ENCODE peak calls at places on chromosomes 16 and 17, in six cellular contexts. V is tibial artery, E is AG04450, A is neural progenitor cell, T is H1, B is fibroblast of the aortic adventitia. G is an unnamed sample.

GRCh38 chr16:51198349-51198748 is 47.3 kb upstream of the SALL1 start:
- DNase-seq in E (no peak), V (no peak), T (no peak), A (no peak), B (no peak), G (no peak)

GRCh38 chr16:47644661-47645060 is 183.5 kb downstream of the PHKB start:
- DNase-seq in E (no peak), V (no peak), A (no peak), B (peak; percentile 31), T (no peak), G (no peak)

GRCh38 chr16:23847938-23848337 is 12.2 kb downstream of the PRKCB start:
- DNase-seq in A (no peak), T (no peak), V (no peak), E (no peak), B (no peak), G (no peak)

GRCh38 chr16:67104061-67104460 is 5.7 kb upstream of the PHAF1 start:
- DNase-seq in T (peak; percentile 64), B (peak; percentile 33), E (no peak), V (peak; percentile 32), A (peak; percentile 50), G (no peak)

GRCh38 chr17:5872831-5873230 is 197.3 kb upstream of the WSCD1 start:
- DNase-seq in V (no peak), A (no peak), T (no peak), E (no peak), B (no peak), G (no peak)

GRCh38 chr16:64730261-64730660 is 391.6 kb downstream of the CDH11 start:
- DNase-seq in E (no peak), V (no peak), T (no peak), A (no peak), B (no peak), G (no peak)

GRCh38 chr17:59067756-59068155 is 38.9 kb downstream of the TRIM37 start:
- DNase-seq in B (no peak), T (no peak), A (no peak), E (no peak), V (no peak), G (no peak)

GRCh38 chr17:77184474-77184873 is 43.7 kb downstream of the SEC14L1 start:
- DNase-seq in T (no peak), V (no peak), A (no peak), E (no peak), B (peak; percentile 21), G (no peak)

GRCh38 chr17:12566281-12567002 is 99.2 kb upstream of the MYOCD start:
- DNase-seq in B (no peak), A (peak; percentile 21), V (no peak), T (no peak), E (no peak), G (no peak)

GRCh38 chr17:64402469-64402868 is 11.8 kb upstream of the PECAM1 start:
- DNase-seq in E (no peak), B (no peak), T (no peak), V (peak; percentile 13), A (no peak), G (no peak)

GRCh38 chr17:57898487-57899311 is 48.9 kb upstream of the MRPS23 start:
- DNase-seq in E (no peak), A (peak; percentile 94), T (peak; percentile 77), V (peak; percentile 80), B (peak; percentile 67), G (no peak)

GRCh38 chr17:45186955-45187354 is 25.3 kb downstream of the HEXIM2 start:
- DNase-seq in E (no peak), B (no peak), T (no peak), V (no peak), A (no peak), G (no peak)

GRCh38 chr16:11142261-11142630 is 113.8 kb downstream of the SOCS1 start:
- DNase-seq in E (no peak), B (no peak), A (no peak), V (no peak), T (no peak), G (no peak)

GRCh38 chr17:17091276-17091675 is 49.0 kb downstream of the MPRIP start:
- DNase-seq in A (no peak), E (no peak), T (no peak), B (no peak), V (no peak), G (no peak)

GRCh38 chr17:44549736-44550135 is 7.5 kb upstream of the FZD2 start:
- DNase-seq in A (peak; percentile 70), E (no peak), V (no peak), T (no peak), B (no peak), G (no peak)

GRCh38 chr16:56833243-56833970 is 31.6 kb upstream of the SLC12A3 start:
- DNase-seq in E (no peak), T (no peak), A (no peak), B (no peak), V (no peak), G (no peak)

GRCh38 chr17:47663997-47664941 is 14.6 kb downstream of the KPNB1 start:
- DNase-seq in A (peak; percentile 84), T (peak; percentile 73), B (peak; percentile 71), E (no peak), V (no peak), G (no peak)

GRCh38 chr17:61454932-61455753 is 2.9 kb downstream of the TBX4 start:
- DNase-seq in T (peak; percentile 65), B (no peak), V (no peak), E (no peak), A (peak; percentile 43), G (no peak)

GRCh38 chr16:69482410-69482951 is 58.1 kb downstream of the CYB5B start:
- DNase-seq in T (no peak), E (no peak), A (peak; percentile 15), V (peak; percentile 84), B (peak; percentile 97), G (no peak)

GRCh38 chr16:53159781-53160436 is 105.1 kb downstream of the CHD9 start:
- DNase-seq in A (peak; percentile 65), T (peak; percentile 50), E (peak; percentile 18), B (peak; percentile 77), V (no peak), G (peak; percentile 11)

GRCh38 chr17:29619251-29619650 is 3.5 kb downstream of the CORO6 start:
- DNase-seq in B (peak; percentile 33), E (no peak), A (peak; percentile 57), V (peak; percentile 80), T (no peak), G (peak; percentile 49)

GRCh38 chr17:19344311-19345066 is 18.0 kb downstream of the B9D1 start:
- DNase-seq in A (no peak), E (no peak), B (no peak), V (peak; percentile 64), T (no peak), G (no peak)

DNA sequence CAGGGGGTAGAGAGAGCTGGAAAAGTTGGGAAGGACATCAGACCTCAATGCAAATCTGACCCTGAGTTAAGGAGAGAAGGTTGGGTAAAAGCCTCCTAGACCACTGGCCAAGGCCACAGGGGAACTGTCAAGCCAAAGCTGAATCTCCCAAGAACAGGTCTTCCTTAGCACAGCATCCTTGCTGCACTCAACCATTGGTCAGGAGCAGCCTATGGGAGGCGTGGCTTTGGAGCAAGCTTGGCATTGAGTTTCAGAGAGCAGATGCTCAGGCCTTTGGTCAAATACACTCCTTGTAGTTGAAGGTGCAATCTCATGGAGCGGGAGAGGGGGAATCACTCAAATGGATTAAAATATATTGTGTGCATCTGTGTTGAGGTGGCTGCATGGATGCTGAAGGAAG is 21.8 kb downstream of the SOX9 start:
- DNase-seq in A (no peak), E (no peak), T (no peak), V (no peak), B (no peak), G (no peak)
- TF ChIP-seq CTCF in A (no peak), E (no peak), T (no peak), V (no peak), B (no peak), G (no peak)

GRCh38 chr17:37744961-37745800 is at the start of gene HNF1B:
- DNase-seq in B (no peak), V (no peak), A (peak; percentile 56), E (no peak), T (peak; percentile 65), G (no peak)

GRCh38 chr17:37744633-37744927 is 279 bp downstream of the HNF1B start:
- DNase-seq in A (no peak), E (no peak), T (no peak), B (no peak), V (no peak), G (no peak)

GRCh38 chr17:37747222-37747621 is 2.4 kb upstream of the HNF1B start:
- DNase-seq in T (no peak), V (no peak), A (no peak), E (no peak), B (no peak), G (no peak)

GRCh38 chr17:37745801-37746426 is 1.1 kb upstream of the HNF1B start:
- DNase-seq in A (no peak), E (no peak), T (no peak), B (no peak), V (no peak), G (no peak)

GRCh38 chr17:37746617-37747016 is 1.8 kb upstream of the HNF1B start:
- DNase-seq in B (no peak), V (no peak), T (no peak), E (no peak), A (no peak), G (no peak)
- H3K4me3 ChIP-seq in B (no peak overlapping the region), V (no peak overlapping the region), T (no peak overlapping the region), E (no peak overlapping the region), A (no peak overlapping the region), G (no peak overlapping the region)

GRCh38 chr16:71369494-71369893 is 11.0 kb downstream of the CALB2 start:
- DNase-seq in E (no peak), B (no peak), T (no peak), A (no peak), V (no peak), G (no peak)

GRCh38 chr16:71364306-71364705 is 5.8 kb downstream of the CALB2 start:
- DNase-seq in E (no peak), B (no peak), A (no peak), V (no peak), T (no peak), G (no peak)

GRCh38 chr16:71365021-71365420 is 6.5 kb downstream of the CALB2 start:
- DNase-seq in V (no peak), B (no peak), T (no peak), E (no peak), A (no peak), G (no peak)

GRCh38 chr16:71368958-71369357 is 10.4 kb downstream of the CALB2 start:
- DNase-seq in B (no peak), T (no peak), A (no peak), V (no peak), E (no peak), G (no peak)

GRCh38 chr16:71367243-71367976 is 8.9 kb downstream of the CALB2 start:
- DNase-seq in T (peak; percentile 93), A (peak; percentile 89), E (no peak), B (peak; percentile 16), V (no peak), G (no peak)
- TF ChIP-seq CTCF in T (peak; percentile 96), A (peak; percentile 78), E (peak; percentile 53), B (peak; percentile 42), V (no peak), G (peak; percentile 80)

DNA sequence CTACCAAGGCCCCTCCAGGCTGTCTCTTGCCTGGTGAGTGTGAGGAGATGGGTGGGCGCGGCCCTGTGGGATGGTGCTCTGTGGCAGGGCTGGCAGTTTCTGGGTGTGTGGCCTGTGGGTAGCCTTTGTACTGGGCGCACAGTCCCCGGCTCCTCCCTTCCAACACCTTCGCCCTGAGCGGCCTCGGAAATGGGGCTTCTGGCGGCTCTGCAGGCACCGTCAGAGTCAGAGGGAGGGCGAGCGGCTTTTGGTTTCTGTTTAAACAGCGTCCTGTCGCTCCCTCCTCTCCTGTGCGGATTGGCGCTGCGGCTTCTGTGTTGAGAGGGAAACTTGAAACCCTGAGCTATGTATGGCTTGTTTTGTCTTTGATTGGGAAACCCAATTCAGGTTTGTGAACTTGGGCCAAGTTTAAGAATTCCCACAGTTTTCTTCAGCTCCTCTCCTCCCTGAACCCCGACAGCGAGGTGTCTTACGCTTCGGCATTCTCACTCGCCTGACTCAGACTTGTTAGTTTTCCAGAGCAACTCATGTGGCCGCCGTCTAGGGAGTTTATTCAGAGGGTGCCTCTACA is 8.3 kb upstream of the ZNF750 start:
- DNase-seq in E (peak; percentile 47), V (peak; percentile 67), T (no peak), B (peak; percentile 24), A (no peak), G (no peak)
- H3K4me3 ChIP-seq in E (peak overlapping the region; percentile 49), V (no peak overlapping the region), T (no peak overlapping the region), B (no peak overlapping the region), A (no peak overlapping the region), G (no peak overlapping the region)